ENCODE peak calls at places on chromosome 21, in four cellular contexts. One of them, this sample, is unnamed.

GRCh38 chr21:34642211-34643075 is 26.4 kb upstream of the CLIC6 start:
- DNase-seq in adipocyte: no peak
- DNase-seq in progenitor cell of endocrine pancreas: no peak
- DNase-seq in cardiac septum: no peak
- DNase-seq in this sample: no peak

GRCh38 chr21:27269646-27270045 is 302.8 kb upstream of the ADAMTS5 start:
- DNase-seq in progenitor cell of endocrine pancreas: no peak
- DNase-seq in adipocyte: peak
- DNase-seq in cardiac septum: no peak
- DNase-seq in this sample: no peak

GRCh38 chr21:32794643-32795042 is 23.1 kb upstream of the PAXBP1 start:
- DNase-seq in cardiac septum: no peak
- DNase-seq in adipocyte: no peak
- DNase-seq in progenitor cell of endocrine pancreas: no peak
- DNase-seq in this sample: no peak

GRCh38 chr21:40923361-40923760 is 76.4 kb upstream of the DSCAM start:
- DNase-seq in progenitor cell of endocrine pancreas: no peak
- DNase-seq in cardiac septum: no peak
- DNase-seq in adipocyte: no peak
- DNase-seq in this sample: no peak

GRCh38 chr21:45374826-45375455 is 30.0 kb upstream of the COL18A1 start:
- DNase-seq in progenitor cell of endocrine pancreas: no peak
- DNase-seq in adipocyte: no peak
- DNase-seq in cardiac septum: no peak
- DNase-seq in this sample: no peak

GRCh38 chr21:42564561-42564971 is 50.9 kb downstream of the SLC37A1 start:
- DNase-seq in adipocyte: no peak
- DNase-seq in cardiac septum: peak
- DNase-seq in progenitor cell of endocrine pancreas: no peak
- DNase-seq in this sample: peak

GRCh38 chr21:20343186-20343585 is 655.0 kb upstream of the NCAM2 start:
- DNase-seq in adipocyte: no peak
- DNase-seq in progenitor cell of endocrine pancreas: no peak
- DNase-seq in cardiac septum: no peak
- DNase-seq in this sample: no peak

GRCh38 chr21:33403128-33403785 is at the start of gene IFNGR2:
- DNase-seq in adipocyte: peak
- DNase-seq in cardiac septum: peak
- DNase-seq in progenitor cell of endocrine pancreas: peak
- DNase-seq in this sample: peak

GRCh38 chr21:36463991-36464390 is 15.9 kb downstream of the CLDN14 start:
- DNase-seq in adipocyte: no peak
- DNase-seq in progenitor cell of endocrine pancreas: no peak
- DNase-seq in cardiac septum: no peak
- DNase-seq in this sample: no peak

GRCh38 chr21:31909772-31910470 is 37.1 kb downstream of the HUNK start:
- DNase-seq in adipocyte: no peak
- DNase-seq in progenitor cell of endocrine pancreas: no peak
- DNase-seq in cardiac septum: no peak
- DNase-seq in this sample: no peak

GRCh38 chr21:29125979-29126378 is 4.5 kb upstream of the MAP3K7CL start:
- DNase-seq in progenitor cell of endocrine pancreas: no peak
- DNase-seq in cardiac septum: no peak
- DNase-seq in adipocyte: no peak
- DNase-seq in this sample: no peak

GRCh38 chr21:43001316-43001715 is 27.0 kb downstream of the PKNOX1 start:
- DNase-seq in cardiac septum: no peak
- DNase-seq in progenitor cell of endocrine pancreas: no peak
- DNase-seq in adipocyte: no peak
- DNase-seq in this sample: no peak

GRCh38 chr21:38645282-38645681 is 147.0 kb upstream of the ERG start:
- DNase-seq in cardiac septum: no peak
- DNase-seq in progenitor cell of endocrine pancreas: no peak
- DNase-seq in adipocyte: peak
- DNase-seq in this sample: no peak

GRCh38 chr21:35294231-35294898 is 245.3 kb upstream of the RUNX1 start:
- DNase-seq in cardiac septum: no peak
- DNase-seq in adipocyte: no peak
- DNase-seq in progenitor cell of endocrine pancreas: no peak
- DNase-seq in this sample: no peak

GRCh38 chr21:42474982-42475381 is 21.0 kb downstream of the RSPH1 start:
- DNase-seq in cardiac septum: no peak
- DNase-seq in progenitor cell of endocrine pancreas: no peak
- DNase-seq in adipocyte: peak
- DNase-seq in this sample: peak

GRCh38 chr21:44059710-44060109 is 47.5 kb upstream of the PWP2 start:
- DNase-seq in progenitor cell of endocrine pancreas: no peak
- DNase-seq in cardiac septum: no peak
- DNase-seq in adipocyte: no peak
- DNase-seq in this sample: peak

GRCh38 chr21:31580866-31581276 is 78.6 kb upstream of the SOD1 start:
- DNase-seq in progenitor cell of endocrine pancreas: peak
- DNase-seq in cardiac septum: no peak
- DNase-seq in adipocyte: peak
- DNase-seq in this sample: peak

GRCh38 chr21:45356653-45357435 is 48.1 kb upstream of the COL18A1 start:
- DNase-seq in progenitor cell of endocrine pancreas: no peak
- DNase-seq in adipocyte: no peak
- DNase-seq in cardiac septum: no peak
- DNase-seq in this sample: no peak

GRCh38 chr21:31732891-31733520 is 1.1 kb upstream of the SCAF4 start:
- DNase-seq in adipocyte: no peak
- DNase-seq in cardiac septum: no peak
- DNase-seq in progenitor cell of endocrine pancreas: no peak
- DNase-seq in this sample: peak

GRCh38 chr21:45496151-45496967 is 45.9 kb downstream of the SLC19A1 start:
- DNase-seq in progenitor cell of endocrine pancreas: no peak
- DNase-seq in adipocyte: no peak
- DNase-seq in cardiac septum: no peak
- DNase-seq in this sample: no peak

GRCh38 chr21:45989355-45990048 is 7.9 kb downstream of the COL6A1 start:
- DNase-seq in adipocyte: no peak
- DNase-seq in cardiac septum: no peak
- DNase-seq in progenitor cell of endocrine pancreas: no peak
- DNase-seq in this sample: no peak

GRCh38 chr21:44292812-44293195 is 7.0 kb upstream of the PFKL start:
- DNase-seq in cardiac septum: no peak
- DNase-seq in adipocyte: no peak
- DNase-seq in progenitor cell of endocrine pancreas: no peak
- DNase-seq in this sample: no peak

GRCh38 chr21:26715878-26716506 is 129.2 kb downstream of the ADAMTS1 start:
- DNase-seq in progenitor cell of endocrine pancreas: peak
- DNase-seq in cardiac septum: no peak
- DNase-seq in adipocyte: peak
- DNase-seq in this sample: peak

GRCh38 chr21:29350246-29350779 is 51.6 kb downstream of the BACH1 start:
- DNase-seq in adipocyte: no peak
- DNase-seq in cardiac septum: no peak
- DNase-seq in progenitor cell of endocrine pancreas: no peak
- DNase-seq in this sample: no peak

GRCh38 chr21:14273736-14274538 is 58.0 kb downstream of the RBM11 start:
- DNase-seq in adipocyte: no peak
- DNase-seq in cardiac septum: peak
- DNase-seq in progenitor cell of endocrine pancreas: no peak
- DNase-seq in this sample: peak

GRCh38 chr21:31450971-31451370 is 106.9 kb upstream of the TIAM1 start:
- DNase-seq in progenitor cell of endocrine pancreas: no peak
- DNase-seq in cardiac septum: no peak
- DNase-seq in adipocyte: no peak
- DNase-seq in this sample: no peak

GRCh38 chr21:46452719-46453118 is 6.0 kb upstream of the DIP2A start:
- DNase-seq in adipocyte: no peak
- DNase-seq in cardiac septum: no peak
- DNase-seq in progenitor cell of endocrine pancreas: no peak
- DNase-seq in this sample: no peak

GRCh38 chr21:31520506-31521163 is 138.9 kb upstream of the SOD1 start:
- DNase-seq in adipocyte: peak
- DNase-seq in cardiac septum: no peak
- DNase-seq in progenitor cell of endocrine pancreas: no peak
- DNase-seq in this sample: no peak

GRCh38 chr21:25501996-25502665 is 105.2 kb downstream of the MRPL39 start:
- DNase-seq in adipocyte: no peak
- DNase-seq in progenitor cell of endocrine pancreas: no peak
- DNase-seq in cardiac septum: no peak
- DNase-seq in this sample: peak

GRCh38 chr21:45792682-45793383 is 149.3 kb downstream of the PCBP3 start:
- DNase-seq in cardiac septum: no peak
- DNase-seq in progenitor cell of endocrine pancreas: no peak
- DNase-seq in adipocyte: no peak
- DNase-seq in this sample: no peak

GRCh38 chr21:29005696-29006095 is 13.0 kb upstream of the LTN1 start:
- DNase-seq in cardiac septum: no peak
- DNase-seq in adipocyte: no peak
- DNase-seq in progenitor cell of endocrine pancreas: no peak
- DNase-seq in this sample: no peak

GRCh38 chr21:35273331-35273730 is 224.2 kb upstream of the RUNX1 start:
- DNase-seq in progenitor cell of endocrine pancreas: no peak
- DNase-seq in cardiac septum: no peak
- DNase-seq in adipocyte: no peak
- DNase-seq in this sample: no peak

GRCh38 chr21:44818636-44819011 is 762 bp upstream of the SUMO3 start:
- DNase-seq in cardiac septum: no peak
- DNase-seq in adipocyte: no peak
- DNase-seq in progenitor cell of endocrine pancreas: no peak
- DNase-seq in this sample: no peak

GRCh38 chr21:30340714-30341573 is 3.5 kb upstream of the KRTAP27-1 start:
- DNase-seq in adipocyte: peak
- DNase-seq in cardiac septum: no peak
- DNase-seq in progenitor cell of endocrine pancreas: peak
- DNase-seq in this sample: no peak

GRCh38 chr21:45865106-45865835 is 116.3 kb upstream of the COL6A1 start:
- DNase-seq in adipocyte: peak
- DNase-seq in cardiac septum: peak
- DNase-seq in progenitor cell of endocrine pancreas: no peak
- DNase-seq in this sample: peak

GRCh38 chr21:33024278-33025103 is 1.2 kb upstream of the OLIG2 start:
- DNase-seq in progenitor cell of endocrine pancreas: no peak
- DNase-seq in adipocyte: no peak
- DNase-seq in cardiac septum: no peak
- DNase-seq in this sample: no peak

This sample was measured in activated CD8-positive, alpha-beta memory T cell treated with anti-CD3 and anti-CD28 coated beads, Interleukin-2, amount 50 U/mL, for 48 hours.